ENCODE peak calls at places on chromosomes 12 and 14, in five cellular contexts. C, E, B, H and R are unnamed samples. For H3K36me3 and H3K9me3, the result is how much of the 10 kb centered on the place peaks cover.

GRCh38 chr12:111330800-111331752 is 37.8 kb downstream of the PHETA1 start:
- DNase-seq in C (peak), E (no peak), B (peak), H (no peak), R (no peak)

GRCh38 chr14:96352708-96353107 is 10.4 kb downstream of the ATG2B start:
- DNase-seq in C (no peak), E (no peak), B (no peak), H (no peak), R (no peak)

GRCh38 chr12:21330682-21331253 is 3.9 kb downstream of the SLCO1A2 start:
- DNase-seq in C (no peak), E (no peak), B (peak), H (no peak), R (no peak)

GRCh38 chr12:98954506-98954905 is 309.4 kb downstream of the APAF1 start:
- DNase-seq in C (no peak), E (no peak), B (no peak), H (no peak), R (no peak)

GRCh38 chr12:48151103-48151771 is 6.1 kb downstream of the ASB8 start:
- DNase-seq in C (no peak), E (no peak), B (no peak), H (no peak), R (no peak)

GRCh38 chr12:62259311-62259992 is 752 bp upstream of the USP15 start:
- DNase-seq in C (no peak), E (no peak), B (no peak), H (no peak), R (no peak)

GRCh38 chr12:67193705-67194104 is 75.5 kb upstream of the CAND1 start:
- DNase-seq in C (peak), E (peak), B (no peak), H (peak), R (no peak)

GRCh38 chr14:104438166-104438887 is 141.2 kb upstream of the C14orf180 start:
- DNase-seq in C (no peak), E (no peak), B (no peak), H (no peak), R (no peak)

GRCh38 chr12:22083167-22083566 is 37.1 kb downstream of the CMAS start:
- DNase-seq in C (no peak), E (no peak), B (peak), H (no peak), R (no peak)

GRCh38 chr14:105430535-105430934 is 10.9 kb downstream of the MTA1 start:
- DNase-seq in C (no peak), E (no peak), B (peak), H (no peak), R (no peak)

GRCh38 chr12:94710933-94711332 is 60.6 kb upstream of the TMCC3 start:
- DNase-seq in C (peak), E (no peak), B (peak), H (no peak), R (no peak)

GRCh38 chr12:63319936-63320633 is 169.1 kb upstream of the AVPR1A start:
- DNase-seq in C (no peak), E (no peak), B (no peak), H (no peak), R (no peak)

GRCh38 chr12:123474493-123475255 is 16.7 kb downstream of the SNRNP35 start:
- DNase-seq in C (no peak), E (no peak), B (no peak), H (no peak), R (no peak)

GRCh38 chr14:105168979-105169507 is 467 bp upstream of the JAG2 start:
- DNase-seq in C (peak), E (peak), B (no peak), H (peak), R (no peak)

GRCh38 chr12:9673404-9674225 is 4.1 kb downstream of the CLEC2D start:
- DNase-seq in C (no peak), E (peak), B (peak), H (no peak), R (peak)

DNA sequence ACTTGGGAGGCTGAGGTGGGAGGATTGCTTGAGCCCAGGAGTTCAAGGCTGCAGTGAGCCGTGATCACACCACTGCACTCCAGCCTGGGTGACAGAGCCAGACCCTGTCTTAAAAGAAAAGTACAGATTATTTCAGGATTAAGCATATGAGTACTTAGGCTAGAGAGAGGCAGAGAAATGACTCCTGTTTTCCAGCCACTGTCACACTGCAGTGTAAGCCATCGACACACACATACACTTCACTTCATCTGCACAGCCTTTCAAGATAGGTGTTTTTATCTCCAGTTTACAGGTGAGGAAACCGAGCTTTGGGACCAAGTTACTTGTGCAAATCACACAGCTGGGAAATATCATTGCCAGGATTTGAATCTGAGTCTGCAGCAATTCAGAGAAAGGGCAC is 77.2 kb downstream of the ETV6 start:
- DNase-seq in C (no peak), E (no peak), B (no peak), H (no peak), R (no peak)
- H3K27ac ChIP-seq in C (no peak), E (no peak), B (no peak), H (no peak), R (no peak)

DNA sequence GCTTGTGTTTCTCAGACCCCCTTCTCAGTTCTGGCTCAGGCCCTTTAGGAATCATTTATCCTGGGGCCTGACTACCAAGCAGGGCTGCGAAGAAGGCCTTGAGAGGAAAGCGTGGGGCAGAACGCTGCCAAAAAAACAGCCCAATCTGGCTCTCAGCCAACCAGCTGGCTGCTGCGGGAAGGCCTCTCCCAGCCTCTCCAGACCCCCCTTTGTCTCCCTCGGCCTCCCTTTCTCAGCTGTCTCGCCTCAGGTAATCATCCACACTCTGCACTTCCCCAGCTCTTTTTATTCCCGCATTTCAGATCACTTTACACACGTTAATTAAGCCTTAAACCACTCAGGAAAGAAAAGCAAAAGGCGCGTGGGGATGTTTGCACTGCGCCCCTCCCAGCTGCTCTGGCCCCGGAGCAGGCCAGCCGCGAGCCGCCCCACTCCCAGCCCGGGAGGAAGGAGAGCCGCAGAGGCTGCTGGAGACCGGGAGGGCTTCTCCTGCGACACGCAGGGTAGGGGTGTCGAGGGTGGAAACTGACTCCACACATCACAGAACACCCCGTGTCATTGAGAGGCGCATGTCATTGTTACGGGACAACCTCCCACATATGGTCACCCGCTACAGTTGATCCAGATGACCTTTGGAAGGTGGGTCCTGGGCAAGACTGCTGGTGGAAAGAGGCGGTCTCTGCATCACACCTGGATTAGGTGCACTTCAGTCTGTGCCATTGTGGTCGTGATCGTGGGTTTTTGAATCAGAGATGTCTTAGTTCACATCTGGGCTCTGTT is 208.4 kb upstream of the FOXN3 start:
- DNase-seq in C (no peak), E (no peak), B (no peak), H (no peak), R (peak)
- H3K36me3 ChIP-seq in C (under half), E (under half), B (under half), H (under half), R (under half)

GRCh38 chr12:92628476-92628875 is 74.3 kb upstream of the PLEKHG7 start:
- DNase-seq in C (no peak), E (no peak), B (no peak), H (no peak), R (no peak)

GRCh38 chr12:92624236-92624635 is 78.6 kb upstream of the PLEKHG7 start:
- DNase-seq in C (no peak), E (no peak), B (no peak), H (no peak), R (no peak)

GRCh38 chr12:92623386-92623785 is 79.4 kb upstream of the PLEKHG7 start:
- DNase-seq in C (no peak), E (no peak), B (no peak), H (no peak), R (no peak)

GRCh38 chr12:92627511-92627910 is 75.3 kb upstream of the PLEKHG7 start:
- DNase-seq in C (no peak), E (no peak), B (no peak), H (no peak), R (no peak)

DNA sequence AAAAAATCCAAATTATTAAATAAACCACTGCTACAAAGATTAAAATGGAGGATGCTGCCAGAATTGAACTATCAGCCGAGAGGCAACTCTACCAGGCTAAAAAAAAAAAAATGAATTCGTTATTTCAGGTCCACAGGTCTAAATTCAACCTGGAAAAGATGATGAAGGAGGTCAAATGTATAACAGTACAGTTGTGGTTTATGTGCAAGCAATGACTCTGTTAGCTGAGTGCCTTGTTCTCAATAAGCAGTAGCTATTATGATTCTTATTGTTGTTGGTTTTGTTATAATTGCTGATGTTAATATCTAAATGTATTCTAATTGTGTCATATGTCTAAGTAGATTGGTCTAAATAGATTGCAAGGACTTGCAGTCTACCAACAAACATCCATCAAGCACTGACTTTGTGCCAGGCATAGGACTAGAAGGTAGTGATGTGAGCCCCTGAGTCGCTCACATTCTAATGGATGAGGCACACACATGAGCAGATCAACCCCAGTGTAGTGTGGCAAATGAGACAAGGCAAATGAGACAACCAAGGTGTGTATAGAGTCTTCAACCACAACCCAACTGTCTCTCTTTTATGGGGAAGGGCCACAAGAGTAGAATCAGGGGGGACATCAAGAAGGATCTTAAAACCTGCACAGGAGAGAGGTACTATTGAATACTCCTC is 77.0 kb upstream of the PLEKHG7 start:
- DNase-seq in C (no peak), E (no peak), B (no peak), H (no peak), R (no peak)
- H3K9me3 ChIP-seq in C (under half), E (under half), B (under half), H (under half), R (under half)

GRCh38 chr14:99980299-99980698 is 84.9 kb upstream of the EVL start:
- DNase-seq in C (no peak), E (no peak), B (no peak), H (no peak), R (no peak)
- H3K27ac ChIP-seq in C (no peak), E (no peak), B (no peak), H (no peak), R (no peak)

GRCh38 chr14:55139696-55140509 is 10.9 kb downstream of the LGALS3 start:
- DNase-seq in C (no peak), E (no peak), B (no peak), H (no peak), R (no peak)

GRCh38 chr14:55138091-55138490 is 9.0 kb downstream of the LGALS3 start:
- DNase-seq in C (no peak), E (no peak), B (no peak), H (peak), R (no peak)

GRCh38 chr14:55136241-55136640 is 7.2 kb downstream of the LGALS3 start:
- DNase-seq in C (no peak), E (no peak), B (no peak), H (no peak), R (no peak)

GRCh38 chr14:55139152-55139551 is 10.1 kb downstream of the LGALS3 start:
- DNase-seq in C (no peak), E (no peak), B (no peak), H (no peak), R (no peak)

GRCh38 chr14:55136868-55137785 is 8.1 kb downstream of the LGALS3 start:
- DNase-seq in C (no peak), E (no peak), B (no peak), H (no peak), R (peak)
- H3K36me3 ChIP-seq in C (under half), E (under half), B (under half), H (under half), R (under half)

DNA sequence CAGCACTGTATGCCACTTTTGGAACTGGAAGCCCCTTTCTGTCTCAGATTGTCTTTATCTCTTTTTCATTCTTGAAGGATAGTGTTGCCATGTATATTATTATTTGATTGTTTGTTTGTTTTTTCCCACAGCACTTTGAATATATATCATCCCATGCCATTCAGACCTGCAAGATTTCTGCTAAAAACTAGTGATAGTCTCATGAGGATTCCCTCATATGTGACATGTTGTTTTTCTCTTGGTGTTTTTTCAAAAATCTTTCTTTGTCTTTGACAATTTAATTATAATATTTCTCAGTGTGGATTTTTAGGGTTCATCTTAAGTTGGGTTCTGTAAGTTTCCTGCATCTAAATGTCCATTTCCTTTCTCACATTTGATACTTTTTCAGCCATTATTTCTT is 36.8 kb upstream of the SCAF11 start:
- DNase-seq in C (no peak), E (no peak), B (no peak), H (no peak), R (no peak)
- H3K9me3 ChIP-seq in C (under half), E (under half), B (under half), H (under half), R (under half)

GRCh38 chr12:57752668-57753000 is 524 bp upstream of the CDK4 start:
- DNase-seq in C (no peak), E (no peak), B (no peak), H (no peak), R (no peak)
- H3K27ac ChIP-seq in C (no peak), E (peak), B (peak), H (no peak), R (peak)

GRCh38 chr12:53675701-53676607 is at the start of gene ATP5MC2:
- DNase-seq in C (peak), E (peak), B (peak), H (peak), R (peak)

GRCh38 chr12:53674977-53675700 is 744 bp downstream of the ATP5MC2 start:
- DNase-seq in C (no peak), E (no peak), B (no peak), H (no peak), R (no peak)

GRCh38 chr12:53667080-53667479 is 8.8 kb downstream of the ATP5MC2 start:
- DNase-seq in C (no peak), E (no peak), B (no peak), H (no peak), R (no peak)

GRCh38 chr12:53670308-53670707 is 5.6 kb downstream of the ATP5MC2 start:
- DNase-seq in C (no peak), E (no peak), B (no peak), H (no peak), R (no peak)

GRCh38 chr12:53670966-53671365 is 4.9 kb downstream of the ATP5MC2 start:
- DNase-seq in C (no peak), E (no peak), B (no peak), H (no peak), R (no peak)
- H3K36me3 ChIP-seq in C (under half), E (under half), B (under half), H (under half), R (under half)

GRCh38 chr14:25620515-25620914 is 570.6 kb upstream of the STXBP6 start:
- DNase-seq in C (no peak), E (no peak), B (no peak), H (no peak), R (no peak)

GRCh38 chr14:25615174-25615573 is 565.2 kb upstream of the STXBP6 start:
- DNase-seq in C (no peak), E (no peak), B (no peak), H (no peak), R (no peak)
- H3K9me3 ChIP-seq in C (under half), E (under half), B (under half), H (under half), R (under half)

DNA sequence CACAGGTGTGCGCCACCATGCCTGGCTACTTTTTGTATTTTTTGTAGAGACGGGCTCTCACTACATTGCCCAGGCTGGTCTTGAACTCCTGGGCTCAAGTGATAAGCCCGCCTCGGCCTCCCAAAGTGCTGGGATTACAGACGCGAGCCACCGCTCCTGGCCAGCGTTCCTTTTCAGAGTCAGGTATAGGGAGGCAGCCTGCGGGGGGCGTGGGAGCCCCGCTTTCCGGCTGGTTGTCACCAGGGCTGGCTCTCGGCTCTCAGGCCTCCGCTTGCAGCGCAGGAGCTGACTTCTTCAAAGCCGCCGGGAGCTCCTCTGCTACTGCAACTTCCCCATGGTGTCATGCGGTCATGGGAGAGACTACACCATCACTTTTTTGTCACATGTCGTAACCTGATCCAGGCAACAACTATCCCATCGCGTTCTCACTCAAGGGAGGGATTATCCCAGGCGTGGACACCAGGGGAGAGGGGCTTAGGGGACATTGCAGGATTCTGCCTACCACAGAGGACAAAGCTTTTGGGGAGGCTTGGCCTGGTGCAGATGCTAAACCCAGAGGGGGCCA is 129.4 kb downstream of the SCARB1 start:
- DNase-seq in C (peak), E (no peak), B (no peak), H (peak), R (peak)
- H3K27ac ChIP-seq in C (no peak), E (no peak), B (no peak), H (no peak), R (no peak)